ENCODE peak calls at places on chromosomes 13 and 19, in six cellular contexts. C, T, Y, J, E and W are unnamed samples.
A peak's percentile ranks its signal among the peaks of the same experiment; 100 is the strongest.

GRCh38 chr19:11377237-11377636 is 2.8 kb downstream of the SWSAP1 start:
- DNase-seq in C (peak; percentile 47), T (peak; percentile 94), Y (peak; percentile 94), J (no peak), E (no peak), W (no peak)

GRCh38 chr19:44777715-44778347 is at the start of gene CBLC:
- DNase-seq in C (no peak), T (no peak), Y (no peak), J (no peak), E (no peak), W (no peak)

GRCh38 chr19:36973021-36973843 is 57.1 kb downstream of the ZNF568 start:
- DNase-seq in C (peak; percentile 83), T (peak; percentile 72), Y (peak; percentile 8), J (peak; percentile 63), E (no peak), W (peak; percentile 75)

GRCh38 chr19:17073869-17074627 is 1.2 kb downstream of the HAUS8 start:
- DNase-seq in C (no peak), T (no peak), Y (no peak), J (no peak), E (peak; percentile 59), W (peak; percentile 28)

GRCh38 chr19:33397536-33398360 is 24.2 kb downstream of the CEBPG start:
- DNase-seq in C (no peak), T (no peak), Y (no peak), J (no peak), E (no peak), W (no peak)

GRCh38 chr13:95954266-95954665 is 98.9 kb downstream of the UGGT2 start:
- DNase-seq in C (no peak), T (no peak), Y (no peak), J (no peak), E (no peak), W (no peak)

GRCh38 chr13:41649659-41650058 is 192.3 kb downstream of the RGCC start:
- DNase-seq in C (no peak), T (peak; percentile 28), Y (no peak), J (no peak), E (no peak), W (no peak)

GRCh38 chr19:3249408-3249807 is 24.9 kb downstream of the CELF5 start:
- DNase-seq in C (no peak), T (no peak), Y (no peak), J (no peak), E (peak; percentile 68), W (no peak)

GRCh38 chr19:45677351-45678230 is 9.6 kb downstream of the GIPR start:
- DNase-seq in C (peak; percentile 80), T (peak; percentile 67), Y (peak; percentile 37), J (peak; percentile 87), E (no peak), W (peak; percentile 52)

GRCh38 chr19:56142087-56142787 is 1.1 kb downstream of the ZNF444 start:
- DNase-seq in C (no peak), T (no peak), Y (no peak), J (no peak), E (no peak), W (no peak)

GRCh38 chr19:2426661-2427322 is 594 bp downstream of the TIMM13 start:
- DNase-seq in C (peak; percentile 61), T (peak; percentile 36), Y (peak; percentile 34), J (peak; percentile 41), E (peak; percentile 37), W (no peak)

GRCh38 chr19:57708641-57709354 is at the start of gene ZNF154:
- DNase-seq in C (peak; percentile 68), T (peak; percentile 50), Y (no peak), J (peak; percentile 28), E (no peak), W (peak; percentile 56)

GRCh38 chr13:20080377-20081164 is 80.3 kb downstream of the GJA3 start:
- DNase-seq in C (no peak), T (no peak), Y (no peak), J (no peak), E (no peak), W (no peak)

GRCh38 chr13:37418490-37418889 is 180.1 kb downstream of the POSTN start:
- DNase-seq in C (no peak), T (peak; percentile 49), Y (no peak), J (no peak), E (no peak), W (no peak)

GRCh38 chr13:54768214-54768613 is 1739.6 kb downstream of the OLFM4 start:
- DNase-seq in C (no peak), T (no peak), Y (no peak), J (no peak), E (no peak), W (no peak)

GRCh38 chr13:109158383-109158782 is 529.0 kb downstream of the MYO16 start:
- DNase-seq in C (no peak), T (no peak), Y (no peak), J (no peak), E (no peak), W (no peak)

GRCh38 chr19:48102870-48103751 is 7.5 kb downstream of the PLA2G4C start:
- DNase-seq in C (peak; percentile 52), T (peak; percentile 59), Y (peak; percentile 83), J (peak; percentile 5), E (peak; percentile 45), W (no peak)

GRCh38 chr19:3457531-3458228 is 22.6 kb downstream of the SMIM24 start:
- DNase-seq in C (no peak), T (no peak), Y (no peak), J (no peak), E (no peak), W (no peak)

GRCh38 chr19:12965017-12965811 is 4.2 kb upstream of the DAND5 start:
- DNase-seq in C (peak; percentile 82), T (peak; percentile 66), Y (peak; percentile 89), J (peak; percentile 75), E (peak; percentile 59), W (peak; percentile 91)

GRCh38 chr13:80361298-80361697 is 20.4 kb upstream of the SPRY2 start:
- DNase-seq in C (no peak), T (no peak), Y (no peak), J (no peak), E (no peak), W (no peak)

GRCh38 chr19:42295831-42296525 is 6.0 kb upstream of the PRR19 start:
- DNase-seq in C (peak; percentile 91), T (peak; percentile 52), Y (peak; percentile 71), J (peak; percentile 84), E (peak; percentile 64), W (peak; percentile 92)

GRCh38 chr13:112150352-112150751 is 83.4 kb downstream of the SOX1 start:
- DNase-seq in C (no peak), T (no peak), Y (no peak), J (no peak), E (no peak), W (no peak)

GRCh38 chr19:37342753-37343152 is 28.1 kb upstream of the ZNF527 start:
- DNase-seq in C (no peak), T (peak; percentile 5), Y (no peak), J (no peak), E (no peak), W (no peak)

GRCh38 chr19:8557637-8558238 is 19.5 kb downstream of the MYO1F start:
- DNase-seq in C (no peak), T (no peak), Y (no peak), J (no peak), E (no peak), W (no peak)

GRCh38 chr13:33665776-33666175 is 152.2 kb upstream of the RFC3 start:
- DNase-seq in C (no peak), T (no peak), Y (no peak), J (no peak), E (no peak), W (no peak)

GRCh38 chr13:109332501-109333499 is 453.6 kb downstream of the IRS2 start:
- DNase-seq in C (no peak), T (no peak), Y (no peak), J (no peak), E (peak; percentile 89), W (no peak)

GRCh38 chr13:65473199-65473598 is 1756.9 kb downstream of the PCDH9 start:
- DNase-seq in C (no peak), T (no peak), Y (no peak), J (no peak), E (no peak), W (no peak)

GRCh38 chr13:79212064-79212619 is 193.9 kb downstream of the RBM26 start:
- DNase-seq in C (no peak), T (no peak), Y (no peak), J (no peak), E (no peak), W (no peak)

GRCh38 chr13:25192052-25192451 is 20.0 kb upstream of the AMER2 start:
- DNase-seq in C (no peak), T (no peak), Y (no peak), J (no peak), E (no peak), W (no peak)

GRCh38 chr19:19758164-19758563 is 25.3 kb upstream of the ZNF14 start:
- DNase-seq in C (no peak), T (no peak), Y (no peak), J (no peak), E (no peak), W (no peak)

GRCh38 chr19:13044160-13044853 is 49.0 kb downstream of the NFIX start:
- DNase-seq in C (no peak), T (peak; percentile 59), Y (peak; percentile 69), J (peak; percentile 30), E (no peak), W (no peak)